ENCODE peak calls at places on chromosomes 7 and 10, in ten cellular contexts. X is PC-3; S is stimulated activated naive CD8-positive, alpha-beta T cell treated with anti-CD3 and anti-CD28 coated beads, Interleukin-15, amount 100 ng/mL, for 72 hours; A is naive thymus-derived CD8-positive, alpha-beta T cell; P is T-cell; T is heart left ventricle; F is IMR-90; V is RWPE2; Q is activated T-cell treated with anti-CD3 and anti-CD28 coated beads, Interleukin-2, amount 50 U/mL, for 72 hours; O is activated CD8-positive, alpha-beta memory T cell treated with anti-CD3 and anti-CD28 coated beads, Interleukin-2, amount 10 ng/mL, durations not matched to agents 7 days and 5 days. D is an unnamed sample.

GRCh38 chr7:155769701-155770100 is 42.6 kb downstream of the SHH start:
- ATAC-seq in X (no peak), S (no peak), A (no peak), P (no peak), T (peak; percentile 7), F (no peak), V (no peak), Q (no peak), O (no peak), D (no peak)

GRCh38 chr10:35339946-35340345 is 3.6 kb downstream of the CCNY start:
- ATAC-seq in X (no peak), S (peak; percentile 70), A (no peak), P (no peak), T (no peak), F (no peak), V (no peak), Q (peak; percentile 68), O (peak; percentile 30), D (no peak)

GRCh38 chr10:77605466-77605865 is 32.1 kb downstream of the KCNMA1 start:
- ATAC-seq in X (peak; percentile 62), S (no peak), A (no peak), P (no peak), T (no peak), F (peak; percentile 27), V (peak; percentile 21), Q (no peak), O (no peak), D (peak; percentile 72)

GRCh38 chr10:69361303-69361614 is 55.5 kb downstream of the TACR2 start:
- ATAC-seq in X (peak; percentile 2), S (no peak), A (no peak), P (no peak), T (peak; percentile 35), F (no peak), V (no peak), Q (no peak), O (no peak), D (no peak)

GRCh38 chr10:125016123-125016522 is 74.2 kb downstream of the ZRANB1 start:
- ATAC-seq in X (no peak), S (no peak), A (no peak), P (no peak), T (peak; percentile 4), F (no peak), V (no peak), Q (no peak), O (no peak), D (no peak)

GRCh38 chr7:29516491-29516890 is 47.1 kb upstream of the PRR15 start:
- ATAC-seq in X (no peak), S (no peak), A (no peak), P (no peak), T (no peak), F (no peak), V (no peak), Q (no peak), O (no peak), D (no peak)

GRCh38 chr7:138974103-138974502 is 7.1 kb downstream of the KIAA1549 start:
- ATAC-seq in X (no peak), S (no peak), A (no peak), P (no peak), T (no peak), F (no peak), V (no peak), Q (no peak), O (no peak), D (no peak)

GRCh38 chr7:84153005-84153404 is 41.6 kb downstream of the SEMA3A start:
- ATAC-seq in X (no peak), S (no peak), A (no peak), P (no peak), T (no peak), F (no peak), V (no peak), Q (no peak), O (no peak), D (no peak)

GRCh38 chr7:130872341-130872740 is 138.3 kb upstream of the KLF14 start:
- ATAC-seq in X (peak; percentile 3), S (no peak), A (no peak), P (no peak), T (no peak), F (peak; percentile 7), V (peak; percentile 4), Q (peak; percentile 2), O (no peak), D (no peak)

GRCh38 chr10:110746254-110746826 is 102.2 kb downstream of the RBM20 start:
- ATAC-seq in X (peak; percentile 87), S (no peak), A (no peak), P (no peak), T (peak; percentile 57), F (peak; percentile 90), V (peak; percentile 87), Q (peak; percentile 39), O (peak; percentile 57), D (peak; percentile 96)

GRCh38 chr10:67977246-67977645 is 92.8 kb downstream of the SIRT1 start:
- ATAC-seq in X (no peak), S (no peak), A (no peak), P (no peak), T (no peak), F (no peak), V (no peak), Q (no peak), O (no peak), D (no peak)

GRCh38 chr7:103809229-103809994 is 180.0 kb downstream of the RELN start:
- ATAC-seq in X (no peak), S (no peak), A (no peak), P (no peak), T (no peak), F (no peak), V (no peak), Q (no peak), O (no peak), D (no peak)

GRCh38 chr7:36119005-36119711 is 33.9 kb upstream of the EEPD1 start:
- ATAC-seq in X (no peak), S (no peak), A (no peak), P (no peak), T (peak; percentile 82), F (peak; percentile 59), V (peak; percentile 60), Q (no peak), O (no peak), D (peak; percentile 15)

GRCh38 chr10:124074471-124075109 is 18.8 kb downstream of the CHST15 start:
- ATAC-seq in X (no peak), S (peak; percentile 31), A (no peak), P (no peak), T (no peak), F (no peak), V (no peak), Q (peak; percentile 45), O (no peak), D (no peak)